ENCODE peak calls at places on chromosome 9, in seven cellular contexts. One of them, this sample, is unnamed.

GRCh38 chr9:21777701-21778100 is 24.7 kb upstream of the MTAP start:
- DNase-seq in activated CD4-positive, alpha-beta T cell treated with anti-CD3 and anti-CD28 coated beads, Interleukin-2, amount 50 U/mL, for 1 hour: no peak
- DNase-seq in psoas muscle: no peak
- DNase-seq in GM20000: no peak
- DNase-seq in AG09319: peak
- DNase-seq in effector memory CD8-positive, alpha-beta T cell: no peak
- DNase-seq in ELR: peak
- DNase-seq in this sample: peak

GRCh38 chr9:14415947-14416346 is 102.0 kb upstream of the NFIB start:
- DNase-seq in activated CD4-positive, alpha-beta T cell treated with anti-CD3 and anti-CD28 coated beads, Interleukin-2, amount 50 U/mL, for 1 hour: no peak
- DNase-seq in psoas muscle: no peak
- DNase-seq in GM20000: no peak
- DNase-seq in AG09319: no peak
- DNase-seq in effector memory CD8-positive, alpha-beta T cell: no peak
- DNase-seq in ELR: peak
- DNase-seq in this sample: peak

GRCh38 chr9:12469084-12469483 is 224.1 kb upstream of the TYRP1 start:
- DNase-seq in activated CD4-positive, alpha-beta T cell treated with anti-CD3 and anti-CD28 coated beads, Interleukin-2, amount 50 U/mL, for 1 hour: no peak
- DNase-seq in psoas muscle: no peak
- DNase-seq in GM20000: no peak
- DNase-seq in AG09319: no peak
- DNase-seq in effector memory CD8-positive, alpha-beta T cell: no peak
- DNase-seq in ELR: no peak
- DNase-seq in this sample: no peak

GRCh38 chr9:81411961-81412360 is 277.4 kb downstream of the TLE1 start:
- DNase-seq in activated CD4-positive, alpha-beta T cell treated with anti-CD3 and anti-CD28 coated beads, Interleukin-2, amount 50 U/mL, for 1 hour: no peak
- DNase-seq in psoas muscle: no peak
- DNase-seq in GM20000: no peak
- DNase-seq in AG09319: no peak
- DNase-seq in effector memory CD8-positive, alpha-beta T cell: no peak
- DNase-seq in ELR: peak
- DNase-seq in this sample: peak

GRCh38 chr9:115649991-115650472 is 503.6 kb upstream of the PAPPA start:
- DNase-seq in activated CD4-positive, alpha-beta T cell treated with anti-CD3 and anti-CD28 coated beads, Interleukin-2, amount 50 U/mL, for 1 hour: no peak
- DNase-seq in psoas muscle: peak
- DNase-seq in GM20000: no peak
- DNase-seq in AG09319: peak
- DNase-seq in effector memory CD8-positive, alpha-beta T cell: no peak
- DNase-seq in ELR: peak
- DNase-seq in this sample: peak

GRCh38 chr9:89929721-89930480 is 325.1 kb downstream of the GADD45G start:
- DNase-seq in activated CD4-positive, alpha-beta T cell treated with anti-CD3 and anti-CD28 coated beads, Interleukin-2, amount 50 U/mL, for 1 hour: no peak
- DNase-seq in psoas muscle: peak
- DNase-seq in GM20000: no peak
- DNase-seq in AG09319: no peak
- DNase-seq in effector memory CD8-positive, alpha-beta T cell: no peak
- DNase-seq in ELR: no peak
- DNase-seq in this sample: peak

GRCh38 chr9:106657951-106658350 is 205.0 kb upstream of the ZNF462 start:
- DNase-seq in activated CD4-positive, alpha-beta T cell treated with anti-CD3 and anti-CD28 coated beads, Interleukin-2, amount 50 U/mL, for 1 hour: no peak
- DNase-seq in psoas muscle: no peak
- DNase-seq in GM20000: no peak
- DNase-seq in AG09319: no peak
- DNase-seq in effector memory CD8-positive, alpha-beta T cell: no peak
- DNase-seq in ELR: no peak
- DNase-seq in this sample: no peak

GRCh38 chr9:89841456-89841855 is 236.6 kb downstream of the GADD45G start:
- DNase-seq in activated CD4-positive, alpha-beta T cell treated with anti-CD3 and anti-CD28 coated beads, Interleukin-2, amount 50 U/mL, for 1 hour: no peak
- DNase-seq in psoas muscle: no peak
- DNase-seq in GM20000: no peak
- DNase-seq in AG09319: no peak
- DNase-seq in effector memory CD8-positive, alpha-beta T cell: no peak
- DNase-seq in ELR: no peak
- DNase-seq in this sample: no peak

GRCh38 chr9:113538646-113539430 is 75.3 kb downstream of the RGS3 start:
- DNase-seq in activated CD4-positive, alpha-beta T cell treated with anti-CD3 and anti-CD28 coated beads, Interleukin-2, amount 50 U/mL, for 1 hour: no peak
- DNase-seq in psoas muscle: no peak
- DNase-seq in GM20000: no peak
- DNase-seq in AG09319: no peak
- DNase-seq in effector memory CD8-positive, alpha-beta T cell: no peak
- DNase-seq in ELR: no peak
- DNase-seq in this sample: no peak

GRCh38 chr9:130265431-130266235 is at the start of gene HMCN2:
- DNase-seq in activated CD4-positive, alpha-beta T cell treated with anti-CD3 and anti-CD28 coated beads, Interleukin-2, amount 50 U/mL, for 1 hour: no peak
- DNase-seq in psoas muscle: peak
- DNase-seq in GM20000: no peak
- DNase-seq in AG09319: no peak
- DNase-seq in effector memory CD8-positive, alpha-beta T cell: no peak
- DNase-seq in ELR: no peak
- DNase-seq in this sample: peak

GRCh38 chr9:28801144-28801799 is 1228.0 kb upstream of the C9orf72 start:
- DNase-seq in activated CD4-positive, alpha-beta T cell treated with anti-CD3 and anti-CD28 coated beads, Interleukin-2, amount 50 U/mL, for 1 hour: no peak
- DNase-seq in psoas muscle: no peak
- DNase-seq in GM20000: no peak
- DNase-seq in AG09319: no peak
- DNase-seq in effector memory CD8-positive, alpha-beta T cell: no peak
- DNase-seq in ELR: peak
- DNase-seq in this sample: peak

GRCh38 chr9:135147473-135147805 is 60.0 kb downstream of the OLFM1 start:
- DNase-seq in activated CD4-positive, alpha-beta T cell treated with anti-CD3 and anti-CD28 coated beads, Interleukin-2, amount 50 U/mL, for 1 hour: no peak
- DNase-seq in psoas muscle: no peak
- DNase-seq in GM20000: no peak
- DNase-seq in AG09319: no peak
- DNase-seq in effector memory CD8-positive, alpha-beta T cell: no peak
- DNase-seq in ELR: no peak
- DNase-seq in this sample: no peak

GRCh38 chr9:76652894-76653293 is 111.3 kb upstream of the PCA3 start:
- DNase-seq in activated CD4-positive, alpha-beta T cell treated with anti-CD3 and anti-CD28 coated beads, Interleukin-2, amount 50 U/mL, for 1 hour: no peak
- DNase-seq in psoas muscle: no peak
- DNase-seq in GM20000: no peak
- DNase-seq in AG09319: no peak
- DNase-seq in effector memory CD8-positive, alpha-beta T cell: no peak
- DNase-seq in ELR: no peak
- DNase-seq in this sample: peak

GRCh38 chr9:96071245-96072124 is 196.0 kb downstream of the ERCC6L2 start:
- DNase-seq in activated CD4-positive, alpha-beta T cell treated with anti-CD3 and anti-CD28 coated beads, Interleukin-2, amount 50 U/mL, for 1 hour: peak
- DNase-seq in psoas muscle: no peak
- DNase-seq in GM20000: peak
- DNase-seq in AG09319: no peak
- DNase-seq in effector memory CD8-positive, alpha-beta T cell: no peak
- DNase-seq in ELR: peak
- DNase-seq in this sample: peak

GRCh38 chr9:109466623-109467590 is 31.2 kb downstream of the PTPN3 start:
- DNase-seq in activated CD4-positive, alpha-beta T cell treated with anti-CD3 and anti-CD28 coated beads, Interleukin-2, amount 50 U/mL, for 1 hour: no peak
- DNase-seq in psoas muscle: no peak
- DNase-seq in GM20000: no peak
- DNase-seq in AG09319: no peak
- DNase-seq in effector memory CD8-positive, alpha-beta T cell: no peak
- DNase-seq in ELR: peak
- DNase-seq in this sample: no peak

GRCh38 chr9:109815366-109815947 is 35.5 kb downstream of the PALM2AKAP2 start:
- DNase-seq in activated CD4-positive, alpha-beta T cell treated with anti-CD3 and anti-CD28 coated beads, Interleukin-2, amount 50 U/mL, for 1 hour: no peak
- DNase-seq in psoas muscle: no peak
- DNase-seq in GM20000: no peak
- DNase-seq in AG09319: no peak
- DNase-seq in effector memory CD8-positive, alpha-beta T cell: no peak
- DNase-seq in ELR: peak
- DNase-seq in this sample: peak

GRCh38 chr9:112743216-112743835 is 7.2 kb upstream of the SNX30 start:
- DNase-seq in activated CD4-positive, alpha-beta T cell treated with anti-CD3 and anti-CD28 coated beads, Interleukin-2, amount 50 U/mL, for 1 hour: no peak
- DNase-seq in psoas muscle: no peak
- DNase-seq in GM20000: no peak
- DNase-seq in AG09319: no peak
- DNase-seq in effector memory CD8-positive, alpha-beta T cell: no peak
- DNase-seq in ELR: no peak
- DNase-seq in this sample: no peak

GRCh38 chr9:94865599-94866456 is 139.3 kb downstream of the AOPEP start:
- DNase-seq in activated CD4-positive, alpha-beta T cell treated with anti-CD3 and anti-CD28 coated beads, Interleukin-2, amount 50 U/mL, for 1 hour: no peak
- DNase-seq in psoas muscle: peak
- DNase-seq in GM20000: no peak
- DNase-seq in AG09319: peak
- DNase-seq in effector memory CD8-positive, alpha-beta T cell: no peak
- DNase-seq in ELR: no peak
- DNase-seq in this sample: peak

GRCh38 chr9:4167728-4168127 is 132.1 kb downstream of the GLIS3 start:
- DNase-seq in activated CD4-positive, alpha-beta T cell treated with anti-CD3 and anti-CD28 coated beads, Interleukin-2, amount 50 U/mL, for 1 hour: no peak
- DNase-seq in psoas muscle: no peak
- DNase-seq in GM20000: no peak
- DNase-seq in AG09319: no peak
- DNase-seq in effector memory CD8-positive, alpha-beta T cell: no peak
- DNase-seq in ELR: no peak
- DNase-seq in this sample: no peak

GRCh38 chr9:111516061-111516465 is 8.9 kb upstream of the ZNF483 start:
- DNase-seq in activated CD4-positive, alpha-beta T cell treated with anti-CD3 and anti-CD28 coated beads, Interleukin-2, amount 50 U/mL, for 1 hour: no peak
- DNase-seq in psoas muscle: no peak
- DNase-seq in GM20000: no peak
- DNase-seq in AG09319: no peak
- DNase-seq in effector memory CD8-positive, alpha-beta T cell: no peak
- DNase-seq in ELR: peak
- DNase-seq in this sample: peak

GRCh38 chr9:35798658-35799366 is 7.4 kb downstream of the NPR2 start:
- DNase-seq in activated CD4-positive, alpha-beta T cell treated with anti-CD3 and anti-CD28 coated beads, Interleukin-2, amount 50 U/mL, for 1 hour: no peak
- DNase-seq in psoas muscle: no peak
- DNase-seq in GM20000: no peak
- DNase-seq in AG09319: no peak
- DNase-seq in effector memory CD8-positive, alpha-beta T cell: no peak
- DNase-seq in ELR: peak
- DNase-seq in this sample: peak

GRCh38 chr9:29439961-29440360 is 1866.7 kb upstream of the C9orf72 start:
- DNase-seq in activated CD4-positive, alpha-beta T cell treated with anti-CD3 and anti-CD28 coated beads, Interleukin-2, amount 50 U/mL, for 1 hour: no peak
- DNase-seq in psoas muscle: no peak
- DNase-seq in GM20000: no peak
- DNase-seq in AG09319: no peak
- DNase-seq in effector memory CD8-positive, alpha-beta T cell: no peak
- DNase-seq in ELR: peak
- DNase-seq in this sample: peak

GRCh38 chr9:137070906-137071275 is 534 bp upstream of the SAPCD2 start:
- DNase-seq in activated CD4-positive, alpha-beta T cell treated with anti-CD3 and anti-CD28 coated beads, Interleukin-2, amount 50 U/mL, for 1 hour: no peak
- DNase-seq in psoas muscle: peak
- DNase-seq in GM20000: peak
- DNase-seq in AG09319: no peak
- DNase-seq in effector memory CD8-positive, alpha-beta T cell: no peak
- DNase-seq in ELR: no peak
- DNase-seq in this sample: no peak

GRCh38 chr9:135809166-135809565 is 98.2 kb downstream of the CAMSAP1 start:
- DNase-seq in activated CD4-positive, alpha-beta T cell treated with anti-CD3 and anti-CD28 coated beads, Interleukin-2, amount 50 U/mL, for 1 hour: no peak
- DNase-seq in psoas muscle: no peak
- DNase-seq in GM20000: no peak
- DNase-seq in AG09319: peak
- DNase-seq in effector memory CD8-positive, alpha-beta T cell: no peak
- DNase-seq in ELR: peak
- DNase-seq in this sample: peak

GRCh38 chr9:14661421-14662059 is 31.7 kb downstream of the ZDHHC21 start:
- DNase-seq in activated CD4-positive, alpha-beta T cell treated with anti-CD3 and anti-CD28 coated beads, Interleukin-2, amount 50 U/mL, for 1 hour: no peak
- DNase-seq in psoas muscle: no peak
- DNase-seq in GM20000: peak
- DNase-seq in AG09319: no peak
- DNase-seq in effector memory CD8-positive, alpha-beta T cell: no peak
- DNase-seq in ELR: peak
- DNase-seq in this sample: peak

GRCh38 chr9:136949239-136949816 is 2.7 kb upstream of the LCN12 start:
- DNase-seq in activated CD4-positive, alpha-beta T cell treated with anti-CD3 and anti-CD28 coated beads, Interleukin-2, amount 50 U/mL, for 1 hour: no peak
- DNase-seq in psoas muscle: peak
- DNase-seq in GM20000: no peak
- DNase-seq in AG09319: no peak
- DNase-seq in effector memory CD8-positive, alpha-beta T cell: no peak
- DNase-seq in ELR: no peak
- DNase-seq in this sample: no peak

GRCh38 chr9:129011761-129012281 is 16.3 kb downstream of the SH3GLB2 start:
- DNase-seq in activated CD4-positive, alpha-beta T cell treated with anti-CD3 and anti-CD28 coated beads, Interleukin-2, amount 50 U/mL, for 1 hour: no peak
- DNase-seq in psoas muscle: no peak
- DNase-seq in GM20000: no peak
- DNase-seq in AG09319: no peak
- DNase-seq in effector memory CD8-positive, alpha-beta T cell: no peak
- DNase-seq in ELR: no peak
- DNase-seq in this sample: no peak

GRCh38 chr9:73152445-73152844 is 780 bp downstream of the ANXA1 start:
- DNase-seq in activated CD4-positive, alpha-beta T cell treated with anti-CD3 and anti-CD28 coated beads, Interleukin-2, amount 50 U/mL, for 1 hour: no peak
- DNase-seq in psoas muscle: no peak
- DNase-seq in GM20000: no peak
- DNase-seq in AG09319: no peak
- DNase-seq in effector memory CD8-positive, alpha-beta T cell: no peak
- DNase-seq in ELR: peak
- DNase-seq in this sample: peak

GRCh38 chr9:28234133-28234898 is 661.0 kb upstream of the C9orf72 start:
- DNase-seq in activated CD4-positive, alpha-beta T cell treated with anti-CD3 and anti-CD28 coated beads, Interleukin-2, amount 50 U/mL, for 1 hour: no peak
- DNase-seq in psoas muscle: no peak
- DNase-seq in GM20000: no peak
- DNase-seq in AG09319: no peak
- DNase-seq in effector memory CD8-positive, alpha-beta T cell: no peak
- DNase-seq in ELR: no peak
- DNase-seq in this sample: no peak

GRCh38 chr9:119366909-119367690 is 2.1 kb downstream of the BRINP1 start:
- DNase-seq in activated CD4-positive, alpha-beta T cell treated with anti-CD3 and anti-CD28 coated beads, Interleukin-2, amount 50 U/mL, for 1 hour: no peak
- DNase-seq in psoas muscle: no peak
- DNase-seq in GM20000: no peak
- DNase-seq in AG09319: no peak
- DNase-seq in effector memory CD8-positive, alpha-beta T cell: no peak
- DNase-seq in ELR: no peak
- DNase-seq in this sample: no peak

GRCh38 chr9:87336407-87336806 is 161.3 kb upstream of the DAPK1 start:
- DNase-seq in activated CD4-positive, alpha-beta T cell treated with anti-CD3 and anti-CD28 coated beads, Interleukin-2, amount 50 U/mL, for 1 hour: no peak
- DNase-seq in psoas muscle: no peak
- DNase-seq in GM20000: no peak
- DNase-seq in AG09319: no peak
- DNase-seq in effector memory CD8-positive, alpha-beta T cell: no peak
- DNase-seq in ELR: no peak
- DNase-seq in this sample: no peak

GRCh38 chr9:28774433-28775029 is 1201.2 kb upstream of the C9orf72 start:
- DNase-seq in activated CD4-positive, alpha-beta T cell treated with anti-CD3 and anti-CD28 coated beads, Interleukin-2, amount 50 U/mL, for 1 hour: no peak
- DNase-seq in psoas muscle: no peak
- DNase-seq in GM20000: peak
- DNase-seq in AG09319: no peak
- DNase-seq in effector memory CD8-positive, alpha-beta T cell: no peak
- DNase-seq in ELR: peak
- DNase-seq in this sample: peak